ENCODE peak calls at places on chromosomes 4 and X, in five cellular contexts. One of them, this sample, is unnamed.

GRCh38 chr4:1570291-1571164 is 113.6 kb downstream of the FAM53A start:
- DNase-seq in tibial artery: no peak
- DNase-seq in ACHN: no peak
- DNase-seq in stimulated activated CD8-positive, alpha-beta memory T cell treated with anti-CD3 and anti-CD28 coated beads, Interleukin-4, amount 100 ng/mL, for 1 hour: no peak
- DNase-seq in EL: no peak
- DNase-seq in this sample: no peak

GRCh38 chrX:11504234-11504633 is 161.5 kb downstream of the ARHGAP6 start:
- DNase-seq in EL: no peak
- DNase-seq in ACHN: no peak
- DNase-seq in tibial artery: no peak
- DNase-seq in stimulated activated CD8-positive, alpha-beta memory T cell treated with anti-CD3 and anti-CD28 coated beads, Interleukin-4, amount 100 ng/mL, for 1 hour: no peak
- DNase-seq in this sample: no peak

GRCh38 chrX:143854006-143854405 is 29.9 kb upstream of the UBE2NL start:
- DNase-seq in stimulated activated CD8-positive, alpha-beta memory T cell treated with anti-CD3 and anti-CD28 coated beads, Interleukin-4, amount 100 ng/mL, for 1 hour: no peak
- DNase-seq in tibial artery: no peak
- DNase-seq in ACHN: peak
- DNase-seq in EL: peak
- DNase-seq in this sample: no peak

GRCh38 chr4:2436301-2436700 is 17.5 kb downstream of the CFAP99 start:
- DNase-seq in ACHN: no peak
- DNase-seq in EL: no peak
- DNase-seq in tibial artery: no peak
- DNase-seq in stimulated activated CD8-positive, alpha-beta memory T cell treated with anti-CD3 and anti-CD28 coated beads, Interleukin-4, amount 100 ng/mL, for 1 hour: no peak
- DNase-seq in this sample: no peak

GRCh38 chrX:65706041-65706828 is 38.8 kb downstream of the MSN start:
- DNase-seq in ACHN: peak
- DNase-seq in stimulated activated CD8-positive, alpha-beta memory T cell treated with anti-CD3 and anti-CD28 coated beads, Interleukin-4, amount 100 ng/mL, for 1 hour: no peak
- DNase-seq in EL: peak
- DNase-seq in tibial artery: peak
- DNase-seq in this sample: no peak

GRCh38 chrX:53813663-53814440 is 127.3 kb upstream of the HUWE1 start:
- DNase-seq in stimulated activated CD8-positive, alpha-beta memory T cell treated with anti-CD3 and anti-CD28 coated beads, Interleukin-4, amount 100 ng/mL, for 1 hour: no peak
- DNase-seq in EL: no peak
- DNase-seq in tibial artery: no peak
- DNase-seq in ACHN: no peak
- DNase-seq in this sample: no peak

GRCh38 chr4:55851885-55852284 is 1.6 kb upstream of the EXOC1 start:
- DNase-seq in EL: no peak
- DNase-seq in tibial artery: no peak
- DNase-seq in stimulated activated CD8-positive, alpha-beta memory T cell treated with anti-CD3 and anti-CD28 coated beads, Interleukin-4, amount 100 ng/mL, for 1 hour: no peak
- DNase-seq in ACHN: no peak
- DNase-seq in this sample: no peak

GRCh38 chr4:110084154-110084553 is 114.3 kb downstream of the ELOVL6 start:
- DNase-seq in tibial artery: no peak
- DNase-seq in ACHN: no peak
- DNase-seq in EL: no peak
- DNase-seq in stimulated activated CD8-positive, alpha-beta memory T cell treated with anti-CD3 and anti-CD28 coated beads, Interleukin-4, amount 100 ng/mL, for 1 hour: no peak
- DNase-seq in this sample: no peak

GRCh38 chr4:4694812-4695211 is 153.0 kb upstream of the STX18 start:
- DNase-seq in ACHN: no peak
- DNase-seq in stimulated activated CD8-positive, alpha-beta memory T cell treated with anti-CD3 and anti-CD28 coated beads, Interleukin-4, amount 100 ng/mL, for 1 hour: no peak
- DNase-seq in tibial artery: no peak
- DNase-seq in EL: no peak
- DNase-seq in this sample: no peak

GRCh38 chr4:189033801-189034347 is 894.6 kb downstream of the TRIML1 start:
- DNase-seq in stimulated activated CD8-positive, alpha-beta memory T cell treated with anti-CD3 and anti-CD28 coated beads, Interleukin-4, amount 100 ng/mL, for 1 hour: no peak
- DNase-seq in ACHN: no peak
- DNase-seq in EL: no peak
- DNase-seq in tibial artery: no peak
- DNase-seq in this sample: no peak

GRCh38 chr4:5717449-5718158 is 6.6 kb downstream of the EVC start:
- DNase-seq in EL: no peak
- DNase-seq in stimulated activated CD8-positive, alpha-beta memory T cell treated with anti-CD3 and anti-CD28 coated beads, Interleukin-4, amount 100 ng/mL, for 1 hour: no peak
- DNase-seq in tibial artery: no peak
- DNase-seq in ACHN: no peak
- DNase-seq in this sample: no peak

GRCh38 chrX:100649550-100650356 is 5.8 kb downstream of the SRPX2 start:
- DNase-seq in tibial artery: peak
- DNase-seq in ACHN: no peak
- DNase-seq in stimulated activated CD8-positive, alpha-beta memory T cell treated with anti-CD3 and anti-CD28 coated beads, Interleukin-4, amount 100 ng/mL, for 1 hour: no peak
- DNase-seq in EL: peak
- DNase-seq in this sample: no peak

GRCh38 chr4:3217771-3218170 is 31.2 kb upstream of the MSANTD1 start:
- DNase-seq in EL: no peak
- DNase-seq in ACHN: no peak
- DNase-seq in stimulated activated CD8-positive, alpha-beta memory T cell treated with anti-CD3 and anti-CD28 coated beads, Interleukin-4, amount 100 ng/mL, for 1 hour: no peak
- DNase-seq in tibial artery: no peak
- DNase-seq in this sample: no peak

GRCh38 chr4:4289575-4289929 is 402 bp downstream of the LYAR start:
- DNase-seq in stimulated activated CD8-positive, alpha-beta memory T cell treated with anti-CD3 and anti-CD28 coated beads, Interleukin-4, amount 100 ng/mL, for 1 hour: no peak
- DNase-seq in tibial artery: no peak
- DNase-seq in ACHN: peak
- DNase-seq in EL: no peak
- DNase-seq in this sample: no peak

GRCh38 chr4:88010921-88011320 is 3.5 kb downstream of the PKD2 start:
- DNase-seq in stimulated activated CD8-positive, alpha-beta memory T cell treated with anti-CD3 and anti-CD28 coated beads, Interleukin-4, amount 100 ng/mL, for 1 hour: no peak
- DNase-seq in EL: peak
- DNase-seq in ACHN: no peak
- DNase-seq in tibial artery: no peak
- DNase-seq in this sample: no peak

GRCh38 chr4:140098481-140099132 is 55.4 kb downstream of the MAML3 start:
- DNase-seq in ACHN: no peak
- DNase-seq in stimulated activated CD8-positive, alpha-beta memory T cell treated with anti-CD3 and anti-CD28 coated beads, Interleukin-4, amount 100 ng/mL, for 1 hour: no peak
- DNase-seq in EL: peak
- DNase-seq in tibial artery: no peak
- DNase-seq in this sample: no peak

GRCh38 chrX:108245462-108245861 is 153.9 kb downstream of the ATG4A start:
- DNase-seq in stimulated activated CD8-positive, alpha-beta memory T cell treated with anti-CD3 and anti-CD28 coated beads, Interleukin-4, amount 100 ng/mL, for 1 hour: no peak
- DNase-seq in ACHN: no peak
- DNase-seq in EL: no peak
- DNase-seq in tibial artery: no peak
- DNase-seq in this sample: peak

GRCh38 chrX:114798902-114799301 is 215.0 kb downstream of the HTR2C start:
- DNase-seq in stimulated activated CD8-positive, alpha-beta memory T cell treated with anti-CD3 and anti-CD28 coated beads, Interleukin-4, amount 100 ng/mL, for 1 hour: no peak
- DNase-seq in ACHN: no peak
- DNase-seq in EL: peak
- DNase-seq in tibial artery: no peak
- DNase-seq in this sample: no peak

GRCh38 chr4:13597141-13597540 is 30.4 kb downstream of the BOD1L1 start:
- DNase-seq in EL: no peak
- DNase-seq in ACHN: no peak
- DNase-seq in stimulated activated CD8-positive, alpha-beta memory T cell treated with anti-CD3 and anti-CD28 coated beads, Interleukin-4, amount 100 ng/mL, for 1 hour: no peak
- DNase-seq in tibial artery: no peak
- DNase-seq in this sample: no peak

GRCh38 chr4:2333916-2334644 is 72.2 kb upstream of the MXD4 start:
- DNase-seq in tibial artery: no peak
- DNase-seq in stimulated activated CD8-positive, alpha-beta memory T cell treated with anti-CD3 and anti-CD28 coated beads, Interleukin-4, amount 100 ng/mL, for 1 hour: no peak
- DNase-seq in ACHN: no peak
- DNase-seq in EL: no peak
- DNase-seq in this sample: peak

This sample was measured in HEK293T.